ENCODE peak calls at places on chromosome 22, in four cellular contexts. K is pancreas; X is activated naive CD8-positive, alpha-beta T cell treated with anti-CD3 and anti-CD28 coated beads for 36 hours; L is ascending aorta. S is an unnamed sample.

GRCh38 chr22:28231423-28231822 is 312.4 kb upstream of the PITPNB start:
- DNase-seq in K (no peak), X (no peak), L (no peak), S (peak)

GRCh38 chr22:27642104-27642800 is 159.3 kb downstream of the MN1 start:
- DNase-seq in K (no peak), X (no peak), L (no peak), S (no peak)

GRCh38 chr22:45731041-45731797 is 59.6 kb downstream of the ATXN10 start:
- DNase-seq in K (no peak), X (no peak), L (no peak), S (no peak)

GRCh38 chr22:44249376-44250147 is 63.2 kb downstream of the SHISAL1 start:
- DNase-seq in K (no peak), X (no peak), L (no peak), S (no peak)

GRCh38 chr22:33056108-33056507 is 2.1 kb downstream of the SYN3 start:
- DNase-seq in K (no peak), X (no peak), L (no peak), S (no peak)

GRCh38 chr22:43424865-43425630 is 13.2 kb downstream of the MPPED1 start:
- DNase-seq in K (peak), X (no peak), L (no peak), S (no peak)

GRCh38 chr22:30810105-30810504 is 115.4 kb downstream of the OSBP2 start:
- DNase-seq in K (no peak), X (no peak), L (no peak), S (no peak)

GRCh38 chr22:19108807-19109197 is 13.4 kb downstream of the DGCR2 start:
- DNase-seq in K (no peak), X (no peak), L (no peak), S (no peak)

GRCh38 chr22:30890689-30891442 is 77.7 kb downstream of the MORC2 start:
- DNase-seq in K (peak), X (peak), L (no peak), S (peak)

GRCh38 chr22:24772493-24773220 is 1.9 kb downstream of the PIWIL3 start:
- DNase-seq in K (no peak), X (no peak), L (no peak), S (peak)

GRCh38 chr22:46964773-46965550 is 202.5 kb downstream of the TBC1D22A start:
- DNase-seq in K (no peak), X (no peak), L (no peak), S (no peak)

GRCh38 chr22:38355275-38355674 is 38.0 kb upstream of the CSNK1E start:
- DNase-seq in K (no peak), X (no peak), L (no peak), S (no peak)

GRCh38 chr22:49587987-49588386 is 239.7 kb downstream of the BRD1 start:
- DNase-seq in K (no peak), X (no peak), L (no peak), S (no peak)

GRCh38 chr22:19936513-19936912 is 5.1 kb upstream of the COMT start:
- DNase-seq in K (no peak), X (no peak), L (no peak), S (no peak)

GRCh38 chr22:28600546-28601143 is 79.0 kb downstream of the TTC28 start:
- DNase-seq in K (no peak), X (no peak), L (no peak), S (no peak)

GRCh38 chr22:25824828-25825474 is 83.0 kb downstream of the MYO18B start:
- DNase-seq in K (no peak), X (no peak), L (no peak), S (no peak)

GRCh38 chr22:22855617-22856308 is 31.9 kb upstream of the IGLL5 start:
- DNase-seq in K (no peak), X (peak), L (no peak), S (no peak)

GRCh38 chr22:47366026-47366767 is 603.7 kb downstream of the TBC1D22A start:
- DNase-seq in K (no peak), X (no peak), L (no peak), S (no peak)

GRCh38 chr22:22201185-22201924 is 43.2 kb upstream of the VPREB1 start:
- DNase-seq in K (no peak), X (peak), L (no peak), S (no peak)

GRCh38 chr22:37021710-37022482 is 2.4 kb downstream of the MPST start:
- DNase-seq in K (peak), X (peak), L (no peak), S (no peak)

GRCh38 chr22:47748887-47749286 is 986.4 kb downstream of the TBC1D22A start:
- DNase-seq in K (no peak), X (no peak), L (no peak), S (no peak)

GRCh38 chr22:23020659-23021293 is 49.5 kb upstream of the GNAZ start:
- DNase-seq in K (no peak), X (no peak), L (no peak), S (no peak)

GRCh38 chr22:38878001-38878400 is 6.0 kb upstream of the CBX6 start:
- DNase-seq in K (no peak), X (no peak), L (no peak), S (no peak)

GRCh38 chr22:21966643-21967516 is 14.2 kb upstream of the PPM1F start:
- DNase-seq in K (no peak), X (no peak), L (no peak), S (no peak)

S was measured in iPS DF 19.7.